ENCODE peak calls at places on chromosomes 12 and 14, in seven cellular contexts. One of them, this sample, is unnamed.

GRCh38 chr12:109961201-109961600 is 35.0 kb downstream of the GIT2 start:
- DNase-seq in NCI-H510A: no peak
- DNase-seq in activated CD8-positive, alpha-beta memory T cell treated with anti-CD3 and anti-CD28 coated beads for 1 hour: no peak
- DNase-seq in neuronal stem cell: no peak
- DNase-seq in dorsolateral prefrontal cortex: no peak
- DNase-seq in AG09309: peak
- DNase-seq in endothelial cell: no peak
- DNase-seq in this sample: no peak

GRCh38 chr12:51591020-51591901 is at the start of gene SCN8A:
- DNase-seq in NCI-H510A: peak
- DNase-seq in activated CD8-positive, alpha-beta memory T cell treated with anti-CD3 and anti-CD28 coated beads for 1 hour: peak
- DNase-seq in neuronal stem cell: peak
- DNase-seq in dorsolateral prefrontal cortex: peak
- DNase-seq in AG09309: no peak
- DNase-seq in endothelial cell: peak
- DNase-seq in this sample: peak

GRCh38 chr12:124399622-124400021 is 104.7 kb downstream of the RFLNA start:
- DNase-seq in NCI-H510A: no peak
- DNase-seq in activated CD8-positive, alpha-beta memory T cell treated with anti-CD3 and anti-CD28 coated beads for 1 hour: no peak
- DNase-seq in neuronal stem cell: peak
- DNase-seq in dorsolateral prefrontal cortex: no peak
- DNase-seq in AG09309: no peak
- DNase-seq in endothelial cell: peak
- DNase-seq in this sample: peak

GRCh38 chr12:58695263-58695662 is 225.0 kb downstream of the LRIG3 start:
- DNase-seq in NCI-H510A: no peak
- DNase-seq in activated CD8-positive, alpha-beta memory T cell treated with anti-CD3 and anti-CD28 coated beads for 1 hour: no peak
- DNase-seq in neuronal stem cell: no peak
- DNase-seq in dorsolateral prefrontal cortex: no peak
- DNase-seq in AG09309: no peak
- DNase-seq in endothelial cell: no peak
- DNase-seq in this sample: no peak

GRCh38 chr14:32711103-32711680 is 227.5 kb upstream of the NPAS3 start:
- DNase-seq in NCI-H510A: peak
- DNase-seq in activated CD8-positive, alpha-beta memory T cell treated with anti-CD3 and anti-CD28 coated beads for 1 hour: no peak
- DNase-seq in neuronal stem cell: peak
- DNase-seq in dorsolateral prefrontal cortex: peak
- DNase-seq in AG09309: no peak
- DNase-seq in endothelial cell: peak
- DNase-seq in this sample: peak

GRCh38 chr12:46808955-46809697 is 16.7 kb downstream of the SLC38A4 start:
- DNase-seq in NCI-H510A: no peak
- DNase-seq in activated CD8-positive, alpha-beta memory T cell treated with anti-CD3 and anti-CD28 coated beads for 1 hour: no peak
- DNase-seq in neuronal stem cell: no peak
- DNase-seq in dorsolateral prefrontal cortex: no peak
- DNase-seq in AG09309: no peak
- DNase-seq in endothelial cell: no peak
- DNase-seq in this sample: no peak

GRCh38 chr12:68400231-68400829 is 68.2 kb upstream of the MDM1 start:
- DNase-seq in NCI-H510A: no peak
- DNase-seq in activated CD8-positive, alpha-beta memory T cell treated with anti-CD3 and anti-CD28 coated beads for 1 hour: no peak
- DNase-seq in neuronal stem cell: no peak
- DNase-seq in dorsolateral prefrontal cortex: no peak
- DNase-seq in AG09309: no peak
- DNase-seq in endothelial cell: no peak
- DNase-seq in this sample: no peak

GRCh38 chr12:96134200-96134599 is 60.0 kb upstream of the ELK3 start:
- DNase-seq in NCI-H510A: no peak
- DNase-seq in activated CD8-positive, alpha-beta memory T cell treated with anti-CD3 and anti-CD28 coated beads for 1 hour: no peak
- DNase-seq in neuronal stem cell: no peak
- DNase-seq in dorsolateral prefrontal cortex: no peak
- DNase-seq in AG09309: no peak
- DNase-seq in endothelial cell: no peak
- DNase-seq in this sample: no peak

GRCh38 chr14:25394356-25394755 is 344.4 kb upstream of the STXBP6 start:
- DNase-seq in NCI-H510A: no peak
- DNase-seq in activated CD8-positive, alpha-beta memory T cell treated with anti-CD3 and anti-CD28 coated beads for 1 hour: no peak
- DNase-seq in neuronal stem cell: no peak
- DNase-seq in dorsolateral prefrontal cortex: no peak
- DNase-seq in AG09309: no peak
- DNase-seq in endothelial cell: no peak
- DNase-seq in this sample: no peak

GRCh38 chr14:80587096-80587724 is 354.3 kb downstream of the CEP128 start:
- DNase-seq in NCI-H510A: no peak
- DNase-seq in activated CD8-positive, alpha-beta memory T cell treated with anti-CD3 and anti-CD28 coated beads for 1 hour: no peak
- DNase-seq in neuronal stem cell: no peak
- DNase-seq in dorsolateral prefrontal cortex: no peak
- DNase-seq in AG09309: no peak
- DNase-seq in endothelial cell: no peak
- DNase-seq in this sample: peak

GRCh38 chr14:104888489-104889373 is 23.7 kb downstream of the CEP170B start:
- DNase-seq in NCI-H510A: no peak
- DNase-seq in activated CD8-positive, alpha-beta memory T cell treated with anti-CD3 and anti-CD28 coated beads for 1 hour: no peak
- DNase-seq in neuronal stem cell: no peak
- DNase-seq in dorsolateral prefrontal cortex: peak
- DNase-seq in AG09309: no peak
- DNase-seq in endothelial cell: peak
- DNase-seq in this sample: no peak

GRCh38 chr12:64457036-64457435 is 5.1 kb downstream of the TBK1 start:
- DNase-seq in NCI-H510A: no peak
- DNase-seq in activated CD8-positive, alpha-beta memory T cell treated with anti-CD3 and anti-CD28 coated beads for 1 hour: no peak
- DNase-seq in neuronal stem cell: no peak
- DNase-seq in dorsolateral prefrontal cortex: no peak
- DNase-seq in AG09309: no peak
- DNase-seq in endothelial cell: peak
- DNase-seq in this sample: no peak

GRCh38 chr12:63276537-63277365 is 125.8 kb upstream of the AVPR1A start:
- DNase-seq in NCI-H510A: peak
- DNase-seq in activated CD8-positive, alpha-beta memory T cell treated with anti-CD3 and anti-CD28 coated beads for 1 hour: no peak
- DNase-seq in neuronal stem cell: peak
- DNase-seq in dorsolateral prefrontal cortex: no peak
- DNase-seq in AG09309: no peak
- DNase-seq in endothelial cell: peak
- DNase-seq in this sample: peak

GRCh38 chr12:47818701-47819543 is 781 bp downstream of the HDAC7 start:
- DNase-seq in NCI-H510A: peak
- DNase-seq in activated CD8-positive, alpha-beta memory T cell treated with anti-CD3 and anti-CD28 coated beads for 1 hour: no peak
- DNase-seq in neuronal stem cell: peak
- DNase-seq in dorsolateral prefrontal cortex: peak
- DNase-seq in AG09309: no peak
- DNase-seq in endothelial cell: peak
- DNase-seq in this sample: peak

GRCh38 chr14:68898248-68899032 is 80.7 kb downstream of the ACTN1 start:
- DNase-seq in NCI-H510A: no peak
- DNase-seq in activated CD8-positive, alpha-beta memory T cell treated with anti-CD3 and anti-CD28 coated beads for 1 hour: no peak
- DNase-seq in neuronal stem cell: no peak
- DNase-seq in dorsolateral prefrontal cortex: no peak
- DNase-seq in AG09309: no peak
- DNase-seq in endothelial cell: no peak
- DNase-seq in this sample: no peak

GRCh38 chr12:112107728-112108447 is 695 bp downstream of the NAA25 start:
- DNase-seq in NCI-H510A: no peak
- DNase-seq in activated CD8-positive, alpha-beta memory T cell treated with anti-CD3 and anti-CD28 coated beads for 1 hour: no peak
- DNase-seq in neuronal stem cell: no peak
- DNase-seq in dorsolateral prefrontal cortex: peak
- DNase-seq in AG09309: no peak
- DNase-seq in endothelial cell: peak
- DNase-seq in this sample: peak

GRCh38 chr12:48681416-48681737 is 661 bp downstream of the KANSL2 start:
- DNase-seq in NCI-H510A: peak
- DNase-seq in activated CD8-positive, alpha-beta memory T cell treated with anti-CD3 and anti-CD28 coated beads for 1 hour: no peak
- DNase-seq in neuronal stem cell: no peak
- DNase-seq in dorsolateral prefrontal cortex: no peak
- DNase-seq in AG09309: no peak
- DNase-seq in endothelial cell: no peak
- DNase-seq in this sample: no peak

GRCh38 chr14:53836546-53836945 is 120.1 kb downstream of the BMP4 start:
- DNase-seq in NCI-H510A: no peak
- DNase-seq in activated CD8-positive, alpha-beta memory T cell treated with anti-CD3 and anti-CD28 coated beads for 1 hour: no peak
- DNase-seq in neuronal stem cell: no peak
- DNase-seq in dorsolateral prefrontal cortex: no peak
- DNase-seq in AG09309: no peak
- DNase-seq in endothelial cell: no peak
- DNase-seq in this sample: no peak

GRCh38 chr12:120709976-120710804 is at the start of gene UNC119B:
- DNase-seq in NCI-H510A: peak
- DNase-seq in activated CD8-positive, alpha-beta memory T cell treated with anti-CD3 and anti-CD28 coated beads for 1 hour: peak
- DNase-seq in neuronal stem cell: peak
- DNase-seq in dorsolateral prefrontal cortex: peak
- DNase-seq in AG09309: no peak
- DNase-seq in endothelial cell: peak
- DNase-seq in this sample: peak

GRCh38 chr12:116427200-116427932 is 131.8 kb upstream of the MAP1LC3B2 start:
- DNase-seq in NCI-H510A: no peak
- DNase-seq in activated CD8-positive, alpha-beta memory T cell treated with anti-CD3 and anti-CD28 coated beads for 1 hour: no peak
- DNase-seq in neuronal stem cell: no peak
- DNase-seq in dorsolateral prefrontal cortex: no peak
- DNase-seq in AG09309: no peak
- DNase-seq in endothelial cell: no peak
- DNase-seq in this sample: peak

GRCh38 chr12:90801776-90802175 is 153.2 kb downstream of the CCER1 start:
- DNase-seq in NCI-H510A: no peak
- DNase-seq in activated CD8-positive, alpha-beta memory T cell treated with anti-CD3 and anti-CD28 coated beads for 1 hour: no peak
- DNase-seq in neuronal stem cell: no peak
- DNase-seq in dorsolateral prefrontal cortex: no peak
- DNase-seq in AG09309: peak
- DNase-seq in endothelial cell: no peak
- DNase-seq in this sample: no peak

This sample was measured in neural progenitor cell.